ENCODE peak calls at places on chromosome 4, in four cellular contexts. G, N, B and A are unnamed samples. For H3K9me3 and H3K4me1, the result is how much of the 10 kb centered on the place peaks cover.

GRCh38 chr4:139768913-139769312 is 103.3 kb downstream of the MGST2 start:
- DNase-seq in G (no peak), N (no peak), B (no peak), A (no peak)

GRCh38 chr4:66653937-66654336 is 891.4 kb downstream of the CENPC start:
- DNase-seq in G (no peak), N (no peak), B (no peak), A (no peak)

GRCh38 chr4:62709618-62710252 is 1509.6 kb downstream of the ADGRL3 start:
- DNase-seq in G (no peak), N (peak), B (no peak), A (no peak)

GRCh38 chr4:142414336-142414945 is 431.7 kb downstream of the INPP4B start:
- DNase-seq in G (no peak), N (no peak), B (no peak), A (no peak)

GRCh38 chr4:184392748-184393334 is 81.5 kb downstream of the IRF2 start:
- DNase-seq in G (no peak), N (no peak), B (no peak), A (no peak)

GRCh38 chr4:85928775-85929585 is 430.9 kb downstream of the MAPK10 start:
- DNase-seq in G (no peak), N (no peak), B (no peak), A (no peak)

GRCh38 chr4:113683143-113683542 is 78.4 kb downstream of the CAMK2D start:
- DNase-seq in G (no peak), N (peak), B (no peak), A (no peak)

GRCh38 chr4:82217986-82218715 is 155.6 kb downstream of the HNRNPD start:
- DNase-seq in G (no peak), N (peak), B (no peak), A (no peak)

GRCh38 chr4:25860586-25861421 is 2.0 kb downstream of the SEL1L3 start:
- DNase-seq in G (no peak), N (peak), B (no peak), A (no peak)

GRCh38 chr4:120773641-120774040 is 148.9 kb downstream of the PRDM5 start:
- DNase-seq in G (no peak), N (peak), B (no peak), A (no peak)

GRCh38 chr4:8113611-8114343 is 44.8 kb downstream of the ABLIM2 start:
- DNase-seq in G (no peak), N (no peak), B (no peak), A (peak)
- H3K27ac ChIP-seq in G (peak), N (no peak), B (peak), A (peak)

DNA sequence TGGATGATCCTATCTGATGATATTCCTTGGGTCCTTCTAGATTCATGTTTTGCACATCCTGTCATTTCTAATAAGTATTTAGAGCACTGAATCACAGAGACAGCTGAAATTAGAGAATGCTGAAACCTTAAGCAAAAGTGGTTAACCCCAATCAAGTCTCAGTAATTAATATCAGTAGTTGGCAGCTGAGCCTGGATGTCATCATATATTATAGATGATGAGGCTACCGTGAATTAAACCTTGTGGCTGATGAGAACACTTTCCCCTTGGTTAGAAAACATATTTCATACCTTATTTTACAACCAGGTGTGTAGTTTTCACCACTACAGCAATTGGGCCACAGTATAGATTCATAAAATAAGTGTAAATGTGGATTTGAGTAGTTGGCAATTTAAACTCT is 499.0 kb downstream of the PDGFC start:
- DNase-seq in G (no peak), N (no peak), B (no peak), A (no peak)
- H3K9me3 ChIP-seq in G (under half), N (under half), B (under half), A (under half)

DNA sequence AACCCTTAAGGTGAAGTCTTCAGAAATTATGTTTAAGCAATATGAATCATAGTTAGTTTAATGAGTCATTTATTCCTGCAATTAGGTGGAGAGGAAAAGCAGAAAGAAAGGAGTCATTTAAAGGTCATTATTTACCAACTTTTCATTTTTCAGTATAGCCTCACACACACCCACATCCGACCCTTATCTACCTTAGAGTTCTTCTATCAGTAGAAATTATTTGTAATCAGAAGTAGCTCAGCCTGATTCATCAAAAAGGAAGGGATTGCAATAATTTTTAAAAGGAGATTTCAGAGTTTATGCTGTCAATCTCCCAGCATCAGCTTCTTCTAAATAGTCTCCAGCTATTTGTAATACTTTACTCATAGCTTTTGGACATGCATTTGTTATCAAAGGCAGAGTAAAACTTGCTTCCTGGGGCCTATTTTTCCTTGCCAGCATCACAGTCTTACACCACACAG is 6.0 kb downstream of the ANXA10 start:
- DNase-seq in G (no peak), N (no peak), B (no peak), A (no peak)
- H3K4me1 ChIP-seq in G (under half), N (under half), B (under half), A (under half)

DNA sequence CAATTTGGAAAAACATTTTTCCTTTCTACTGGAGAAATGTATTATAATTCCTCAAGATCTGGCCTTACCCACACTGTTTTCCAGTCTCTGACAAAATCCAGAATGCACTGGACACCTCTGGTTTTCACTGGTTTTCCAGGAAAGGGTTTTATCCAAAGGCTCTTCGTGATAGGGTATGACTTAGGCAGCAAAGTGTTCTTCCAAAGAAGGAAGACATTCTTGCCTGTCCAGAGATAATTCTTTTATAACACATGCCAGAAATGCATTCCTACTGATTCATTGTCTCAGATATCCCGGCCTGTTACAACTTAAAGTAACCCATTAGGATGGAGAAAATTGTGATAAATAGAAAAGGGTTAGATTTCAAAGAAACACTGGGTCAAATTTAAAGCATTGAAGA is 2343.1 kb downstream of the PCDH7 start:
- DNase-seq in G (no peak), N (no peak), B (no peak), A (no peak)
- H3K27ac ChIP-seq in G (no peak), N (no peak), B (no peak), A (no peak)

GRCh38 chr4:20331642-20332041 is 79.9 kb downstream of the SLIT2 start:
- DNase-seq in G (no peak), N (no peak), B (no peak), A (no peak)

GRCh38 chr4:20323991-20324390 is 72.3 kb downstream of the SLIT2 start:
- DNase-seq in G (no peak), N (no peak), B (no peak), A (no peak)

GRCh38 chr4:20327808-20328207 is 76.1 kb downstream of the SLIT2 start:
- DNase-seq in G (no peak), N (no peak), B (no peak), A (no peak)

GRCh38 chr4:20326460-20326859 is 74.8 kb downstream of the SLIT2 start:
- DNase-seq in G (no peak), N (no peak), B (no peak), A (no peak)

GRCh38 chr4:20326977-20327376 is 75.3 kb downstream of the SLIT2 start:
- DNase-seq in G (no peak), N (no peak), B (no peak), A (no peak)
- H3K9me3 ChIP-seq in G (under half), N (under half), B (under half), A (under half)

DNA sequence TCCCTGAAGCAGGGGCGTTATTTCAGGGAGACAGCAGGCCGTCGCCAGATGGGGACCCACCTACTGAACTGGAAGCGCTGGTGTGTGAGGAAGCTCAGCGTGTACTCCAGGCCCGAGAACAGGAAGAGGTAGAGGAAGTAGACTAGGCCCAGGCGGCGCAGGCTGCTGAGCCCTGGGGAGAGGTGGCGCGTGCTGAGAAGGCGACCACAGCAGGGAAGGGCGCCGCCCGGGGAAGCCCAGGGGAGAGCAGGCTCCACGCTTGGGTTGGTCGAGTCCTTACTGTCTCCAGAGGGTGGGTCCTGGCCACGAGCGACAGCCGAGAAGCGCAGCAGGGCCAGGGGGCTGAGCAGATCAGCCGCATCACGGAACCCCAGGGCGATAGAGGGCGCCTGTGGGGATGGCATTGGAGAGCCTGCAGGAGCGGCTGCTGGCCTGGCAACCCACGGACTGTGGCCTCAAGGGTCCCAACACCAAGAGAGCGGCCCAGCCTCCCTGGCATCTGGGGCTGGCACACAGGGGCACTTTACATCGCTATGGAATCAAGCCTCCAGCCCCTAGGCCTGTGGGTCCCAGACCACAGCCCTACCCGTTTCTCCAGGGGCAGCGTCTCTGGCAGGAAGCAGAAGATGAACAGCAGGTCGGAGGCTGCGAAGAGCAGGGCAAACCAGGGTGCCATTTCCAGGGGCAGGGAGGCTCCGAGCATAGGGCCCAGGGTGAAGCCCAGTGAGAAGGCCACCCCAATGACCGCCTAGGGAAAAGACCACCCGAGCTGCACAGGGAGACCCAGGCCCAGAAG is 31.2 kb downstream of the NOP14 start:
- DNase-seq in G (peak), N (peak), B (peak), A (peak)
- H3K4me1 ChIP-seq in G (under half), N (under half), B (under half), A (under half)

GRCh38 chr4:102551946-102552575 is 50.9 kb downstream of the NFKB1 start:
- DNase-seq in G (no peak), N (no peak), B (no peak), A (no peak)
- H3K27ac ChIP-seq in G (no peak), N (no peak), B (no peak), A (no peak)

DNA sequence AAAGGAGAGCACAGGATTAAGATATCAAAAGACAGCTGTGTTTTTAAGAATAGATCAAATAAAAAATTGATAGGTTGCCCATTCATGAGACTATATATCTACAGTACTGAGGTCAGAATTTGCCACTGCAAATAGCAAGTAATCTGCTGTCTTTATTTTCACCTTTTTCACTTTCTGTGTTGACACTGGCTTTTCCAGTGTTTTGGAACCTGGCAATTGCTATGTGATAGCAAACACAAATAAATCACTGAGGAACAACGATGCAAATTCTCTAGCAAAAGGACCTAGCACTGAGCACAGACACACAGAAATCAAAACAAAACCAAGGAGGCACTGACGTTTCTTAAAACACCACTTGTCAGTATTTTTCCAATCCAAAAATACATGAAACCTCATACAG is 210.7 kb downstream of the DHX15 start:
- DNase-seq in G (no peak), N (no peak), B (no peak), A (no peak)
- H3K9me3 ChIP-seq in G (under half), N (under half), B (under half), A (under half)